ENCODE peak calls at places on chromosomes 2 and 18, in six cellular contexts. One of them, this sample, is unnamed.

GRCh38 chr2:160214461-160215055 is 14.5 kb upstream of the ITGB6 start:
- DNase-seq in COR-L47: no peak
- DNase-seq in K562: no peak
- DNase-seq in mesenteric fat pad: no peak
- DNase-seq in CD8-positive, alpha-beta memory T cell: no peak
- DNase-seq in 8988T: peak
- DNase-seq in this sample: no peak

GRCh38 chr2:132632000-132632649 is 37.9 kb downstream of the LYPD1 start:
- DNase-seq in COR-L47: no peak
- DNase-seq in K562: no peak
- DNase-seq in mesenteric fat pad: no peak
- DNase-seq in CD8-positive, alpha-beta memory T cell: no peak
- DNase-seq in 8988T: no peak
- DNase-seq in this sample: no peak

GRCh38 chr2:120526047-120526562 is 180.2 kb downstream of the INHBB start:
- DNase-seq in COR-L47: no peak
- DNase-seq in K562: no peak
- DNase-seq in mesenteric fat pad: no peak
- DNase-seq in CD8-positive, alpha-beta memory T cell: no peak
- DNase-seq in 8988T: no peak
- DNase-seq in this sample: no peak

GRCh38 chr18:9615280-9615797 is 980 bp upstream of the PPP4R1 start:
- DNase-seq in COR-L47: no peak
- DNase-seq in K562: peak
- DNase-seq in mesenteric fat pad: no peak
- DNase-seq in CD8-positive, alpha-beta memory T cell: no peak
- DNase-seq in 8988T: no peak
- DNase-seq in this sample: no peak

GRCh38 chr18:39313992-39314391 is 1748.4 kb upstream of the CELF4 start:
- DNase-seq in COR-L47: peak
- DNase-seq in K562: no peak
- DNase-seq in mesenteric fat pad: no peak
- DNase-seq in CD8-positive, alpha-beta memory T cell: no peak
- DNase-seq in 8988T: no peak
- DNase-seq in this sample: no peak

GRCh38 chr2:211033765-211034164 is 477.4 kb downstream of the CPS1 start:
- DNase-seq in COR-L47: peak
- DNase-seq in K562: no peak
- DNase-seq in mesenteric fat pad: no peak
- DNase-seq in CD8-positive, alpha-beta memory T cell: no peak
- DNase-seq in 8988T: no peak
- DNase-seq in this sample: no peak

GRCh38 chr2:70498054-70498453 is 55.6 kb downstream of the TGFA start:
- DNase-seq in COR-L47: peak
- DNase-seq in K562: peak
- DNase-seq in mesenteric fat pad: no peak
- DNase-seq in CD8-positive, alpha-beta memory T cell: no peak
- DNase-seq in 8988T: no peak
- DNase-seq in this sample: no peak

GRCh38 chr18:77067315-77068061 is 65.1 kb downstream of the MBP start:
- DNase-seq in COR-L47: no peak
- DNase-seq in K562: no peak
- DNase-seq in mesenteric fat pad: peak
- DNase-seq in CD8-positive, alpha-beta memory T cell: peak
- DNase-seq in 8988T: no peak
- DNase-seq in this sample: peak

GRCh38 chr2:636649-637405 is 40.4 kb downstream of the TMEM18 start:
- DNase-seq in COR-L47: peak
- DNase-seq in K562: peak
- DNase-seq in mesenteric fat pad: no peak
- DNase-seq in CD8-positive, alpha-beta memory T cell: peak
- DNase-seq in 8988T: peak
- DNase-seq in this sample: peak

GRCh38 chr2:239178954-239179353 is 221.9 kb downstream of the HDAC4 start:
- DNase-seq in COR-L47: no peak
- DNase-seq in K562: no peak
- DNase-seq in mesenteric fat pad: peak
- DNase-seq in CD8-positive, alpha-beta memory T cell: no peak
- DNase-seq in 8988T: no peak
- DNase-seq in this sample: no peak

GRCh38 chr18:62366992-62367391 is 41.9 kb downstream of the TNFRSF11A start:
- DNase-seq in COR-L47: no peak
- DNase-seq in K562: no peak
- DNase-seq in mesenteric fat pad: no peak
- DNase-seq in CD8-positive, alpha-beta memory T cell: no peak
- DNase-seq in 8988T: no peak
- DNase-seq in this sample: no peak

GRCh38 chr2:172970660-172971059 is 105.0 kb upstream of the MAP3K20 start:
- DNase-seq in COR-L47: no peak
- DNase-seq in K562: no peak
- DNase-seq in mesenteric fat pad: no peak
- DNase-seq in CD8-positive, alpha-beta memory T cell: no peak
- DNase-seq in 8988T: no peak
- DNase-seq in this sample: peak

GRCh38 chr2:627926-628560 is 49.2 kb downstream of the TMEM18 start:
- DNase-seq in COR-L47: no peak
- DNase-seq in K562: no peak
- DNase-seq in mesenteric fat pad: no peak
- DNase-seq in CD8-positive, alpha-beta memory T cell: no peak
- DNase-seq in 8988T: no peak
- DNase-seq in this sample: no peak

GRCh38 chr2:29405266-29405665 is 290.1 kb downstream of the CLIP4 start:
- DNase-seq in COR-L47: no peak
- DNase-seq in K562: no peak
- DNase-seq in mesenteric fat pad: no peak
- DNase-seq in CD8-positive, alpha-beta memory T cell: no peak
- DNase-seq in 8988T: no peak
- DNase-seq in this sample: no peak

GRCh38 chr2:30903326-30903725 is 96.1 kb upstream of the CAPN13 start:
- DNase-seq in COR-L47: no peak
- DNase-seq in K562: no peak
- DNase-seq in mesenteric fat pad: peak
- DNase-seq in CD8-positive, alpha-beta memory T cell: no peak
- DNase-seq in 8988T: no peak
- DNase-seq in this sample: no peak

GRCh38 chr2:46825231-46825957 is 90.2 kb downstream of the MCFD2 start:
- DNase-seq in COR-L47: no peak
- DNase-seq in K562: no peak
- DNase-seq in mesenteric fat pad: peak
- DNase-seq in CD8-positive, alpha-beta memory T cell: no peak
- DNase-seq in 8988T: no peak
- DNase-seq in this sample: no peak

GRCh38 chr2:227164745-227165350 is 424 bp downstream of the COL4A3 start:
- DNase-seq in COR-L47: peak
- DNase-seq in K562: no peak
- DNase-seq in mesenteric fat pad: no peak
- DNase-seq in CD8-positive, alpha-beta memory T cell: no peak
- DNase-seq in 8988T: peak
- DNase-seq in this sample: no peak

GRCh38 chr18:13410471-13410870 is 191.9 kb downstream of the LDLRAD4 start:
- DNase-seq in COR-L47: no peak
- DNase-seq in K562: no peak
- DNase-seq in mesenteric fat pad: no peak
- DNase-seq in CD8-positive, alpha-beta memory T cell: no peak
- DNase-seq in 8988T: no peak
- DNase-seq in this sample: no peak

GRCh38 chr2:239950144-239950920 is 74.8 kb downstream of the NDUFA10 start:
- DNase-seq in COR-L47: no peak
- DNase-seq in K562: no peak
- DNase-seq in mesenteric fat pad: no peak
- DNase-seq in CD8-positive, alpha-beta memory T cell: no peak
- DNase-seq in 8988T: no peak
- DNase-seq in this sample: no peak

GRCh38 chr2:32688511-32688910 is 60.7 kb downstream of the TTC27 start:
- DNase-seq in COR-L47: no peak
- DNase-seq in K562: no peak
- DNase-seq in mesenteric fat pad: no peak
- DNase-seq in CD8-positive, alpha-beta memory T cell: no peak
- DNase-seq in 8988T: no peak
- DNase-seq in this sample: no peak

GRCh38 chr2:41698787-41699422 is 348.9 kb upstream of the PKDCC start:
- DNase-seq in COR-L47: peak
- DNase-seq in K562: peak
- DNase-seq in mesenteric fat pad: no peak
- DNase-seq in CD8-positive, alpha-beta memory T cell: no peak
- DNase-seq in 8988T: no peak
- DNase-seq in this sample: no peak

GRCh38 chr18:50492061-50492460 is 67.8 kb upstream of the MAPK4 start:
- DNase-seq in COR-L47: no peak
- DNase-seq in K562: no peak
- DNase-seq in mesenteric fat pad: no peak
- DNase-seq in CD8-positive, alpha-beta memory T cell: no peak
- DNase-seq in 8988T: no peak
- DNase-seq in this sample: no peak

GRCh38 chr2:29295843-29296242 is 180.6 kb downstream of the CLIP4 start:
- DNase-seq in COR-L47: peak
- DNase-seq in K562: peak
- DNase-seq in mesenteric fat pad: no peak
- DNase-seq in CD8-positive, alpha-beta memory T cell: no peak
- DNase-seq in 8988T: peak
- DNase-seq in this sample: no peak

GRCh38 chr2:241466230-241466629 is 42.2 kb downstream of the STK25 start:
- DNase-seq in COR-L47: no peak
- DNase-seq in K562: no peak
- DNase-seq in mesenteric fat pad: no peak
- DNase-seq in CD8-positive, alpha-beta memory T cell: no peak
- DNase-seq in 8988T: no peak
- DNase-seq in this sample: no peak

GRCh38 chr2:239803102-239803763 is 221.9 kb downstream of the NDUFA10 start:
- DNase-seq in COR-L47: no peak
- DNase-seq in K562: no peak
- DNase-seq in mesenteric fat pad: peak
- DNase-seq in CD8-positive, alpha-beta memory T cell: no peak
- DNase-seq in 8988T: no peak
- DNase-seq in this sample: no peak

GRCh38 chr2:201152999-201153398 is 29.9 kb upstream of the CASP10 start:
- DNase-seq in COR-L47: no peak
- DNase-seq in K562: no peak
- DNase-seq in mesenteric fat pad: no peak
- DNase-seq in CD8-positive, alpha-beta memory T cell: no peak
- DNase-seq in 8988T: no peak
- DNase-seq in this sample: no peak

This sample was measured in activated gamma-delta T cell treated with Interleukin-2 at 50 U/mL for 16 hours.